ENCODE peak calls at places on chromosomes 2 and 18, in nine cellular contexts. One of them, this sample, is unnamed.

GRCh38 chr18:74242451-74243096 is 49.2 kb downstream of the CYB5A start:
- DNase-seq in LoVo: no peak
- DNase-seq in HT1080: peak; percentile 6
- DNase-seq in B cell: peak; percentile 31
- DNase-seq in anterior cingulate cortex: no peak
- DNase-seq in iPS DF 19.7: no peak
- DNase-seq in GM13976: no peak
- DNase-seq in lower lobe of right lung: no peak
- DNase-seq in natural killer cell treated with Interleukin-12 subunit alpha and Interleukin-12 subunit beta and Interleukin-15 and Interleukin-18, amount 100 ng/mL, for 72 hours: no peak
- DNase-seq in this sample: peak; percentile 65

GRCh38 chr18:51461956-51462355 is 264.5 kb upstream of the MEX3C start:
- DNase-seq in HT1080: no peak
- DNase-seq in GM13976: no peak
- DNase-seq in LoVo: no peak
- DNase-seq in B cell: no peak
- DNase-seq in lower lobe of right lung: no peak
- DNase-seq in iPS DF 19.7: no peak
- DNase-seq in anterior cingulate cortex: no peak
- DNase-seq in natural killer cell treated with Interleukin-12 subunit alpha and Interleukin-12 subunit beta and Interleukin-15 and Interleukin-18, amount 100 ng/mL, for 72 hours: no peak
- DNase-seq in this sample: no peak

GRCh38 chr18:48133675-48134251 is 203.3 kb upstream of the SMAD2 start:
- DNase-seq in iPS DF 19.7: no peak
- DNase-seq in HT1080: no peak
- DNase-seq in natural killer cell treated with Interleukin-12 subunit alpha and Interleukin-12 subunit beta and Interleukin-15 and Interleukin-18, amount 100 ng/mL, for 72 hours: no peak
- DNase-seq in anterior cingulate cortex: no peak
- DNase-seq in B cell: no peak
- DNase-seq in LoVo: peak; percentile 74
- DNase-seq in lower lobe of right lung: no peak
- DNase-seq in GM13976: no peak
- DNase-seq in this sample: no peak

GRCh38 chr2:39218401-39218800 is 25.4 kb downstream of the CDKL4 start:
- DNase-seq in B cell: no peak
- DNase-seq in lower lobe of right lung: no peak
- DNase-seq in LoVo: no peak
- DNase-seq in anterior cingulate cortex: no peak
- DNase-seq in HT1080: no peak
- DNase-seq in GM13976: no peak
- DNase-seq in iPS DF 19.7: no peak
- DNase-seq in natural killer cell treated with Interleukin-12 subunit alpha and Interleukin-12 subunit beta and Interleukin-15 and Interleukin-18, amount 100 ng/mL, for 72 hours: no peak
- DNase-seq in this sample: no peak

GRCh38 chr2:56133931-56134629 is 49.7 kb upstream of the CCDC85A start:
- DNase-seq in natural killer cell treated with Interleukin-12 subunit alpha and Interleukin-12 subunit beta and Interleukin-15 and Interleukin-18, amount 100 ng/mL, for 72 hours: no peak
- DNase-seq in GM13976: no peak
- DNase-seq in B cell: no peak
- DNase-seq in iPS DF 19.7: no peak
- DNase-seq in HT1080: no peak
- DNase-seq in anterior cingulate cortex: no peak
- DNase-seq in lower lobe of right lung: no peak
- DNase-seq in LoVo: no peak
- DNase-seq in this sample: no peak

GRCh38 chr18:55139307-55139706 is 180.0 kb upstream of the CCDC68 start:
- DNase-seq in HT1080: no peak
- DNase-seq in lower lobe of right lung: no peak
- DNase-seq in LoVo: no peak
- DNase-seq in natural killer cell treated with Interleukin-12 subunit alpha and Interleukin-12 subunit beta and Interleukin-15 and Interleukin-18, amount 100 ng/mL, for 72 hours: no peak
- DNase-seq in GM13976: no peak
- DNase-seq in anterior cingulate cortex: no peak
- DNase-seq in iPS DF 19.7: no peak
- DNase-seq in B cell: no peak
- DNase-seq in this sample: no peak

GRCh38 chr18:78612318-78612717 is 367.3 kb upstream of the SALL3 start:
- DNase-seq in LoVo: no peak
- DNase-seq in GM13976: no peak
- DNase-seq in lower lobe of right lung: no peak
- DNase-seq in iPS DF 19.7: no peak
- DNase-seq in B cell: no peak
- DNase-seq in HT1080: no peak
- DNase-seq in anterior cingulate cortex: no peak
- DNase-seq in natural killer cell treated with Interleukin-12 subunit alpha and Interleukin-12 subunit beta and Interleukin-15 and Interleukin-18, amount 100 ng/mL, for 72 hours: peak; percentile 2
- DNase-seq in this sample: no peak

GRCh38 chr18:36580266-36580665 is 248.5 kb downstream of the TPGS2 start:
- DNase-seq in lower lobe of right lung: no peak
- DNase-seq in GM13976: no peak
- DNase-seq in HT1080: peak; percentile 50
- DNase-seq in anterior cingulate cortex: no peak
- DNase-seq in LoVo: no peak
- DNase-seq in B cell: no peak
- DNase-seq in natural killer cell treated with Interleukin-12 subunit alpha and Interleukin-12 subunit beta and Interleukin-15 and Interleukin-18, amount 100 ng/mL, for 72 hours: no peak
- DNase-seq in iPS DF 19.7: no peak
- DNase-seq in this sample: no peak

GRCh38 chr2:138112536-138112935 is 148.3 kb downstream of the HNMT start:
- DNase-seq in HT1080: no peak
- DNase-seq in GM13976: no peak
- DNase-seq in iPS DF 19.7: no peak
- DNase-seq in B cell: no peak
- DNase-seq in LoVo: no peak
- DNase-seq in anterior cingulate cortex: no peak
- DNase-seq in lower lobe of right lung: no peak
- DNase-seq in natural killer cell treated with Interleukin-12 subunit alpha and Interleukin-12 subunit beta and Interleukin-15 and Interleukin-18, amount 100 ng/mL, for 72 hours: no peak
- DNase-seq in this sample: no peak

GRCh38 chr2:157875720-157876065 is 437 bp downstream of the ACVR1 start:
- DNase-seq in iPS DF 19.7: no peak
- DNase-seq in anterior cingulate cortex: no peak
- DNase-seq in HT1080: no peak
- DNase-seq in GM13976: peak; percentile 70
- DNase-seq in lower lobe of right lung: peak; percentile 75
- DNase-seq in LoVo: peak; percentile 47
- DNase-seq in B cell: peak; percentile 75
- DNase-seq in natural killer cell treated with Interleukin-12 subunit alpha and Interleukin-12 subunit beta and Interleukin-15 and Interleukin-18, amount 100 ng/mL, for 72 hours: peak; percentile 77
- DNase-seq in this sample: peak; percentile 18

GRCh38 chr2:69095246-69095645 is 82.3 kb downstream of the ANTXR1 start:
- DNase-seq in natural killer cell treated with Interleukin-12 subunit alpha and Interleukin-12 subunit beta and Interleukin-15 and Interleukin-18, amount 100 ng/mL, for 72 hours: no peak
- DNase-seq in anterior cingulate cortex: no peak
- DNase-seq in HT1080: no peak
- DNase-seq in iPS DF 19.7: no peak
- DNase-seq in LoVo: no peak
- DNase-seq in lower lobe of right lung: no peak
- DNase-seq in GM13976: no peak
- DNase-seq in B cell: no peak
- DNase-seq in this sample: no peak

GRCh38 chr18:46899274-46899948 is 17.9 kb downstream of the PIAS2 start:
- DNase-seq in HT1080: no peak
- DNase-seq in natural killer cell treated with Interleukin-12 subunit alpha and Interleukin-12 subunit beta and Interleukin-15 and Interleukin-18, amount 100 ng/mL, for 72 hours: no peak
- DNase-seq in anterior cingulate cortex: no peak
- DNase-seq in LoVo: no peak
- DNase-seq in iPS DF 19.7: peak; percentile 88
- DNase-seq in lower lobe of right lung: no peak
- DNase-seq in GM13976: no peak
- DNase-seq in B cell: no peak
- DNase-seq in this sample: no peak

GRCh38 chr2:104043864-104044263 is 810.1 kb upstream of the POU3F3 start:
- DNase-seq in B cell: no peak
- DNase-seq in GM13976: no peak
- DNase-seq in natural killer cell treated with Interleukin-12 subunit alpha and Interleukin-12 subunit beta and Interleukin-15 and Interleukin-18, amount 100 ng/mL, for 72 hours: no peak
- DNase-seq in HT1080: no peak
- DNase-seq in anterior cingulate cortex: no peak
- DNase-seq in iPS DF 19.7: no peak
- DNase-seq in lower lobe of right lung: no peak
- DNase-seq in LoVo: no peak
- DNase-seq in this sample: no peak

GRCh38 chr2:19888831-19889230 is 13.0 kb downstream of the TTC32 start:
- DNase-seq in B cell: no peak
- DNase-seq in lower lobe of right lung: no peak
- DNase-seq in anterior cingulate cortex: no peak
- DNase-seq in HT1080: no peak
- DNase-seq in iPS DF 19.7: no peak
- DNase-seq in natural killer cell treated with Interleukin-12 subunit alpha and Interleukin-12 subunit beta and Interleukin-15 and Interleukin-18, amount 100 ng/mL, for 72 hours: no peak
- DNase-seq in GM13976: no peak
- DNase-seq in LoVo: no peak
- DNase-seq in this sample: no peak

GRCh38 chr2:30325542-30326328 is 94.4 kb downstream of the LBH start:
- DNase-seq in iPS DF 19.7: no peak
- DNase-seq in HT1080: no peak
- DNase-seq in lower lobe of right lung: no peak
- DNase-seq in anterior cingulate cortex: no peak
- DNase-seq in GM13976: no peak
- DNase-seq in LoVo: no peak
- DNase-seq in B cell: peak; percentile 45
- DNase-seq in natural killer cell treated with Interleukin-12 subunit alpha and Interleukin-12 subunit beta and Interleukin-15 and Interleukin-18, amount 100 ng/mL, for 72 hours: no peak
- DNase-seq in this sample: no peak

GRCh38 chr18:70491734-70492348 is 203.0 kb downstream of the SOCS6 start:
- DNase-seq in LoVo: peak; percentile 69
- DNase-seq in HT1080: peak; percentile 51
- DNase-seq in anterior cingulate cortex: peak; percentile 45
- DNase-seq in lower lobe of right lung: no peak
- DNase-seq in B cell: peak; percentile 44
- DNase-seq in GM13976: peak; percentile 52
- DNase-seq in natural killer cell treated with Interleukin-12 subunit alpha and Interleukin-12 subunit beta and Interleukin-15 and Interleukin-18, amount 100 ng/mL, for 72 hours: peak; percentile 65
- DNase-seq in iPS DF 19.7: no peak
- DNase-seq in this sample: peak; percentile 59

GRCh38 chr2:15354596-15355359 is 206.4 kb downstream of the NBAS start:
- DNase-seq in lower lobe of right lung: no peak
- DNase-seq in GM13976: no peak
- DNase-seq in natural killer cell treated with Interleukin-12 subunit alpha and Interleukin-12 subunit beta and Interleukin-15 and Interleukin-18, amount 100 ng/mL, for 72 hours: no peak
- DNase-seq in HT1080: no peak
- DNase-seq in LoVo: no peak
- DNase-seq in B cell: no peak
- DNase-seq in anterior cingulate cortex: no peak
- DNase-seq in iPS DF 19.7: no peak
- DNase-seq in this sample: no peak

GRCh38 chr2:95053543-95053942 is 28.0 kb downstream of the MAL start:
- DNase-seq in B cell: no peak
- DNase-seq in HT1080: no peak
- DNase-seq in lower lobe of right lung: no peak
- DNase-seq in LoVo: peak; percentile 9
- DNase-seq in iPS DF 19.7: no peak
- DNase-seq in anterior cingulate cortex: no peak
- DNase-seq in GM13976: peak; percentile 64
- DNase-seq in natural killer cell treated with Interleukin-12 subunit alpha and Interleukin-12 subunit beta and Interleukin-15 and Interleukin-18, amount 100 ng/mL, for 72 hours: peak; percentile 47
- DNase-seq in this sample: peak; percentile 33

GRCh38 chr2:101665312-101665711 is 32.2 kb upstream of the MAP4K4 start:
- DNase-seq in GM13976: no peak
- DNase-seq in anterior cingulate cortex: no peak
- DNase-seq in B cell: no peak
- DNase-seq in natural killer cell treated with Interleukin-12 subunit alpha and Interleukin-12 subunit beta and Interleukin-15 and Interleukin-18, amount 100 ng/mL, for 72 hours: no peak
- DNase-seq in LoVo: no peak
- DNase-seq in HT1080: no peak
- DNase-seq in iPS DF 19.7: no peak
- DNase-seq in lower lobe of right lung: no peak
- DNase-seq in this sample: no peak

GRCh38 chr2:74764429-74765272 is 69.3 kb upstream of the HK2 start:
- DNase-seq in LoVo: no peak
- DNase-seq in B cell: no peak
- DNase-seq in GM13976: no peak
- DNase-seq in anterior cingulate cortex: no peak
- DNase-seq in natural killer cell treated with Interleukin-12 subunit alpha and Interleukin-12 subunit beta and Interleukin-15 and Interleukin-18, amount 100 ng/mL, for 72 hours: no peak
- DNase-seq in iPS DF 19.7: no peak
- DNase-seq in HT1080: peak; percentile 28
- DNase-seq in lower lobe of right lung: no peak
- DNase-seq in this sample: peak; percentile 100

GRCh38 chr2:5915926-5916325 is 223.7 kb downstream of the SOX11 start:
- DNase-seq in iPS DF 19.7: no peak
- DNase-seq in anterior cingulate cortex: no peak
- DNase-seq in B cell: no peak
- DNase-seq in natural killer cell treated with Interleukin-12 subunit alpha and Interleukin-12 subunit beta and Interleukin-15 and Interleukin-18, amount 100 ng/mL, for 72 hours: no peak
- DNase-seq in lower lobe of right lung: no peak
- DNase-seq in GM13976: no peak
- DNase-seq in LoVo: no peak
- DNase-seq in HT1080: peak; percentile 13
- DNase-seq in this sample: peak; percentile 16

GRCh38 chr2:86760371-86760770 is 30.3 kb downstream of the CD8A start:
- DNase-seq in LoVo: no peak
- DNase-seq in natural killer cell treated with Interleukin-12 subunit alpha and Interleukin-12 subunit beta and Interleukin-15 and Interleukin-18, amount 100 ng/mL, for 72 hours: no peak
- DNase-seq in iPS DF 19.7: no peak
- DNase-seq in HT1080: no peak
- DNase-seq in B cell: no peak
- DNase-seq in lower lobe of right lung: no peak
- DNase-seq in anterior cingulate cortex: no peak
- DNase-seq in GM13976: no peak
- DNase-seq in this sample: no peak

GRCh38 chr2:7646024-7646423 is 728.8 kb downstream of the RNF144A start:
- DNase-seq in iPS DF 19.7: no peak
- DNase-seq in LoVo: no peak
- DNase-seq in lower lobe of right lung: no peak
- DNase-seq in B cell: no peak
- DNase-seq in HT1080: no peak
- DNase-seq in natural killer cell treated with Interleukin-12 subunit alpha and Interleukin-12 subunit beta and Interleukin-15 and Interleukin-18, amount 100 ng/mL, for 72 hours: no peak
- DNase-seq in anterior cingulate cortex: no peak
- DNase-seq in GM13976: no peak
- DNase-seq in this sample: no peak

GRCh38 chr2:52502476-52502860 is 1265.1 kb upstream of the CHAC2 start:
- DNase-seq in LoVo: no peak
- DNase-seq in GM13976: no peak
- DNase-seq in natural killer cell treated with Interleukin-12 subunit alpha and Interleukin-12 subunit beta and Interleukin-15 and Interleukin-18, amount 100 ng/mL, for 72 hours: no peak
- DNase-seq in iPS DF 19.7: no peak
- DNase-seq in B cell: no peak
- DNase-seq in HT1080: no peak
- DNase-seq in lower lobe of right lung: no peak
- DNase-seq in anterior cingulate cortex: no peak
- DNase-seq in this sample: no peak

GRCh38 chr2:46389417-46389916 is 89.9 kb upstream of the TMEM247 start:
- DNase-seq in LoVo: no peak
- DNase-seq in HT1080: no peak
- DNase-seq in natural killer cell treated with Interleukin-12 subunit alpha and Interleukin-12 subunit beta and Interleukin-15 and Interleukin-18, amount 100 ng/mL, for 72 hours: peak; percentile 54
- DNase-seq in iPS DF 19.7: no peak
- DNase-seq in anterior cingulate cortex: no peak
- DNase-seq in GM13976: no peak
- DNase-seq in B cell: no peak
- DNase-seq in lower lobe of right lung: no peak
- DNase-seq in this sample: peak; percentile 39

GRCh38 chr18:31609886-31610646 is 18.4 kb downstream of the TTR start:
- DNase-seq in LoVo: no peak
- DNase-seq in HT1080: no peak
- DNase-seq in anterior cingulate cortex: no peak
- DNase-seq in B cell: no peak
- DNase-seq in iPS DF 19.7: no peak
- DNase-seq in natural killer cell treated with Interleukin-12 subunit alpha and Interleukin-12 subunit beta and Interleukin-15 and Interleukin-18, amount 100 ng/mL, for 72 hours: no peak
- DNase-seq in lower lobe of right lung: no peak
- DNase-seq in GM13976: no peak
- DNase-seq in this sample: no peak

GRCh38 chr2:121186261-121186660 is 98.7 kb downstream of the TFCP2L1 start:
- DNase-seq in LoVo: no peak
- DNase-seq in B cell: no peak
- DNase-seq in HT1080: no peak
- DNase-seq in anterior cingulate cortex: no peak
- DNase-seq in lower lobe of right lung: no peak
- DNase-seq in natural killer cell treated with Interleukin-12 subunit alpha and Interleukin-12 subunit beta and Interleukin-15 and Interleukin-18, amount 100 ng/mL, for 72 hours: peak; percentile 48
- DNase-seq in GM13976: no peak
- DNase-seq in iPS DF 19.7: no peak
- DNase-seq in this sample: no peak

GRCh38 chr2:238107525-238108422 is 7.6 kb downstream of the ESPNL start:
- DNase-seq in B cell: peak; percentile 83
- DNase-seq in anterior cingulate cortex: no peak
- DNase-seq in natural killer cell treated with Interleukin-12 subunit alpha and Interleukin-12 subunit beta and Interleukin-15 and Interleukin-18, amount 100 ng/mL, for 72 hours: no peak
- DNase-seq in lower lobe of right lung: peak; percentile 47
- DNase-seq in iPS DF 19.7: no peak
- DNase-seq in HT1080: no peak
- DNase-seq in GM13976: peak; percentile 76
- DNase-seq in LoVo: no peak
- DNase-seq in this sample: peak; percentile 81

GRCh38 chr2:196987298-196987653 is 60.8 kb upstream of the PGAP1 start:
- DNase-seq in B cell: no peak
- DNase-seq in GM13976: no peak
- DNase-seq in lower lobe of right lung: no peak
- DNase-seq in anterior cingulate cortex: no peak
- DNase-seq in HT1080: no peak
- DNase-seq in LoVo: no peak
- DNase-seq in iPS DF 19.7: no peak
- DNase-seq in natural killer cell treated with Interleukin-12 subunit alpha and Interleukin-12 subunit beta and Interleukin-15 and Interleukin-18, amount 100 ng/mL, for 72 hours: no peak
- DNase-seq in this sample: no peak

This sample was measured in HepG2.